ENCODE peak calls at places on chromosomes 4 and X, in four cellular contexts. G is activated T-helper 1 cell treated with anti-CD3 and anti-CD28 coated beads, Interleukin-12 subunit alpha, Interleukin-12 subunit beta, Interleukin-2, Interleukin-4 antibody, amounts not matched to agents 30 ng/mL and 10 ng/mL and 1 ng/mL, durations not matched to agents 14 hours and 24 hours and 36 hours; F is GM13977; H is HS-27A. C is an unnamed sample.

GRCh38 chr4:118190903-118191302 is 156.6 kb downstream of the NDST3 start:
- DNase-seq in F (no peak), G (no peak), H (no peak), C (no peak)

GRCh38 chr4:98694076-98694475 is 35.7 kb upstream of the TSPAN5 start:
- DNase-seq in F (no peak), G (no peak), H (no peak), C (no peak)

GRCh38 chrX:107675823-107676555 is 47.7 kb downstream of the PRPS1 start:
- DNase-seq in F (no peak), H (no peak), G (peak; percentile 0), C (no peak)

GRCh38 chr4:56506110-56506705 is 617 bp downstream of the ARL9 start:
- DNase-seq in G (no peak), F (no peak), H (no peak), C (no peak)

GRCh38 chr4:147616849-147617172 is 386 bp upstream of the TMEM184C start:
- DNase-seq in H (no peak), G (no peak), F (peak; percentile 13), C (no peak)

GRCh38 chr4:92270908-92271307 is 32.9 kb upstream of the GRID2 start:
- DNase-seq in F (no peak), H (no peak), G (no peak), C (no peak)

GRCh38 chr4:21470531-21470930 is 478.0 kb downstream of the KCNIP4 start:
- DNase-seq in H (peak; percentile 17), F (no peak), G (no peak), C (no peak)

GRCh38 chr4:87093443-87094123 is 126.8 kb downstream of the KLHL8 start:
- DNase-seq in G (peak; percentile 22), H (no peak), F (peak; percentile 69), C (no peak)

GRCh38 chrX:119982145-119982544 is 38.6 kb upstream of the NKAP start:
- DNase-seq in F (no peak), G (no peak), H (no peak), C (no peak)

GRCh38 chrX:132367314-132367713 is 121.5 kb downstream of the MBNL3 start:
- DNase-seq in H (no peak), F (no peak), G (no peak), C (no peak)

GRCh38 chr4:56307423-56307822 is 79.9 kb downstream of the AASDH start:
- DNase-seq in F (no peak), H (no peak), G (no peak), C (no peak)

GRCh38 chr4:188178276-188178675 is 39.0 kb downstream of the TRIML1 start:
- DNase-seq in F (no peak), H (no peak), G (no peak), C (no peak)

GRCh38 chr4:53186714-53187358 is 179.0 kb downstream of the SCFD2 start:
- DNase-seq in F (no peak), G (no peak), H (no peak), C (no peak)

GRCh38 chr4:112147697-112148096 is 2.4 kb downstream of the FAM241A start:
- DNase-seq in F (no peak), H (no peak), G (no peak), C (no peak)

GRCh38 chrX:46601283-46601682 is 27.7 kb downstream of the CHST7 start:
- DNase-seq in F (no peak), G (no peak), H (no peak), C (no peak)

GRCh38 chr4:163679189-163679588 is 184.7 kb downstream of the TMA16 start:
- DNase-seq in F (no peak), G (no peak), H (no peak), C (no peak)

GRCh38 chr4:52037730-52038108 is 380 bp downstream of the SGCB start:
- DNase-seq in F (peak; percentile 48), H (no peak), G (no peak), C (no peak)

GRCh38 chrX:140507223-140507981 is 2.5 kb upstream of the SOX3 start:
- DNase-seq in F (no peak), H (no peak), G (no peak), C (no peak)

GRCh38 chrX:23434356-23434884 is 99.8 kb downstream of the PTCHD1 start:
- DNase-seq in H (no peak), F (no peak), G (no peak), C (no peak)

GRCh38 chr4:25100156-25100555 is 60.1 kb downstream of the SEPSECS start:
- DNase-seq in G (no peak), F (no peak), H (no peak), C (no peak)

GRCh38 chrX:109362101-109362500 is 119.8 kb downstream of the GUCY2F start:
- DNase-seq in H (no peak), F (no peak), G (no peak), C (no peak)

GRCh38 chr4:155666701-155667537 is at the start of gene GUCY1A1:
- DNase-seq in H (no peak), G (peak; percentile 5), F (peak; percentile 40), C (no peak)

GRCh38 chr4:155624478-155624877 is 42.2 kb upstream of the GUCY1A1 start:
- DNase-seq in H (no peak), F (peak; percentile 23), G (no peak), C (no peak)

C was measured in activated T-helper 9 cell treated with anti-CD3 and anti-CD28 coated beads, Interleukin-2, amount 50 U/mL, for 16 hours.